ENCODE peak calls at places on chromosomes 12 and 14, in four cellular contexts. One of them, this sample, is unnamed.

GRCh38 chr12:23361971-23362370 is 587.5 kb downstream of the SOX5 start:
- DNase-seq in NCI-H2107: no peak
- DNase-seq in psoas muscle: no peak
- DNase-seq in fibroblast of gingiva: no peak
- DNase-seq in this sample: no peak

GRCh38 chr12:109678732-109679131 is 34.9 kb upstream of the FAM222A start:
- DNase-seq in NCI-H2107: no peak
- DNase-seq in psoas muscle: no peak
- DNase-seq in fibroblast of gingiva: no peak
- DNase-seq in this sample: no peak

GRCh38 chr12:103780093-103780440 is 61.0 kb downstream of the NT5DC3 start:
- DNase-seq in NCI-H2107: no peak
- DNase-seq in psoas muscle: no peak
- DNase-seq in fibroblast of gingiva: no peak
- DNase-seq in this sample: no peak

GRCh38 chr12:41521872-41522379 is 333.8 kb downstream of the PDZRN4 start:
- DNase-seq in NCI-H2107: no peak
- DNase-seq in psoas muscle: no peak
- DNase-seq in fibroblast of gingiva: peak; percentile 70
- DNase-seq in this sample: peak; percentile 27

GRCh38 chr12:121334513-121335343 is 17.5 kb downstream of the ANAPC5 start:
- DNase-seq in NCI-H2107: no peak
- DNase-seq in psoas muscle: no peak
- DNase-seq in fibroblast of gingiva: peak; percentile 68
- DNase-seq in this sample: peak; percentile 56

GRCh38 chr14:22657861-22658260 is 13.7 kb upstream of the OR6J1 start:
- DNase-seq in NCI-H2107: no peak
- DNase-seq in psoas muscle: no peak
- DNase-seq in fibroblast of gingiva: peak; percentile 46
- DNase-seq in this sample: peak; percentile 3

GRCh38 chr12:50314629-50315312 is 31.5 kb upstream of the LIMA1 start:
- DNase-seq in NCI-H2107: no peak
- DNase-seq in psoas muscle: no peak
- DNase-seq in fibroblast of gingiva: peak; percentile 44
- DNase-seq in this sample: no peak

GRCh38 chr12:92695577-92695976 is 7.2 kb upstream of the PLEKHG7 start:
- DNase-seq in NCI-H2107: no peak
- DNase-seq in psoas muscle: no peak
- DNase-seq in fibroblast of gingiva: no peak
- DNase-seq in this sample: no peak

GRCh38 chr14:54197369-54197768 is 199.4 kb upstream of the CDKN3 start:
- DNase-seq in NCI-H2107: no peak
- DNase-seq in psoas muscle: no peak
- DNase-seq in fibroblast of gingiva: no peak
- DNase-seq in this sample: no peak

This sample was measured in DMS 273 treated with DMSO at 0.1 percent for 48 hours.